ENCODE peak calls at places on chromosomes 13 and 19, in ten cellular contexts. One of them, this sample, is unnamed.

GRCh38 chr13:30774214-30774730 is 38.9 kb downstream of the ALOX5AP start:
- DNase-seq in activated CD8-positive, alpha-beta memory T cell treated with anti-CD3 and anti-CD28 coated beads for 1 hour: no peak
- DNase-seq in DND-41: no peak
- DNase-seq in Peyer's patch: no peak
- DNase-seq in CD4-positive, alpha-beta T cell: no peak
- DNase-seq in central memory CD4-positive, alpha-beta T cell: peak; percentile 64
- DNase-seq in heart right ventricle: no peak
- DNase-seq in Right ventricle myocardium superior: no peak
- DNase-seq in GDM1: no peak
- DNase-seq in fibroblast of the conjunctiva: no peak
- DNase-seq in this sample: no peak

GRCh38 chr13:95087746-95088305 is 213.4 kb downstream of the ABCC4 start:
- DNase-seq in activated CD8-positive, alpha-beta memory T cell treated with anti-CD3 and anti-CD28 coated beads for 1 hour: no peak
- DNase-seq in DND-41: no peak
- DNase-seq in Peyer's patch: no peak
- DNase-seq in CD4-positive, alpha-beta T cell: no peak
- DNase-seq in central memory CD4-positive, alpha-beta T cell: no peak
- DNase-seq in heart right ventricle: no peak
- DNase-seq in Right ventricle myocardium superior: no peak
- DNase-seq in GDM1: peak; percentile 22
- DNase-seq in fibroblast of the conjunctiva: no peak
- DNase-seq in this sample: no peak

GRCh38 chr13:33999830-34000605 is 182.1 kb downstream of the RFC3 start:
- DNase-seq in activated CD8-positive, alpha-beta memory T cell treated with anti-CD3 and anti-CD28 coated beads for 1 hour: no peak
- DNase-seq in DND-41: no peak
- DNase-seq in Peyer's patch: no peak
- DNase-seq in CD4-positive, alpha-beta T cell: no peak
- DNase-seq in central memory CD4-positive, alpha-beta T cell: no peak
- DNase-seq in heart right ventricle: no peak
- DNase-seq in Right ventricle myocardium superior: no peak
- DNase-seq in GDM1: no peak
- DNase-seq in fibroblast of the conjunctiva: no peak
- DNase-seq in this sample: no peak

GRCh38 chr13:60494296-60494695 is 97.3 kb downstream of the TDRD3 start:
- DNase-seq in activated CD8-positive, alpha-beta memory T cell treated with anti-CD3 and anti-CD28 coated beads for 1 hour: no peak
- DNase-seq in DND-41: no peak
- DNase-seq in Peyer's patch: no peak
- DNase-seq in CD4-positive, alpha-beta T cell: no peak
- DNase-seq in central memory CD4-positive, alpha-beta T cell: no peak
- DNase-seq in heart right ventricle: no peak
- DNase-seq in Right ventricle myocardium superior: no peak
- DNase-seq in GDM1: no peak
- DNase-seq in fibroblast of the conjunctiva: no peak
- DNase-seq in this sample: no peak

GRCh38 chr19:1267441-1268391 is 1.4 kb upstream of the CIRBP start:
- DNase-seq in activated CD8-positive, alpha-beta memory T cell treated with anti-CD3 and anti-CD28 coated beads for 1 hour: no peak
- DNase-seq in DND-41: no peak
- DNase-seq in Peyer's patch: no peak
- DNase-seq in CD4-positive, alpha-beta T cell: no peak
- DNase-seq in central memory CD4-positive, alpha-beta T cell: no peak
- DNase-seq in heart right ventricle: no peak
- DNase-seq in Right ventricle myocardium superior: no peak
- DNase-seq in GDM1: no peak
- DNase-seq in fibroblast of the conjunctiva: no peak
- DNase-seq in this sample: no peak

GRCh38 chr19:52936151-52936957 is 13.1 kb upstream of the ZNF888 start:
- DNase-seq in activated CD8-positive, alpha-beta memory T cell treated with anti-CD3 and anti-CD28 coated beads for 1 hour: no peak
- DNase-seq in DND-41: no peak
- DNase-seq in Peyer's patch: no peak
- DNase-seq in CD4-positive, alpha-beta T cell: no peak
- DNase-seq in central memory CD4-positive, alpha-beta T cell: no peak
- DNase-seq in heart right ventricle: no peak
- DNase-seq in Right ventricle myocardium superior: no peak
- DNase-seq in GDM1: peak; percentile 94
- DNase-seq in fibroblast of the conjunctiva: no peak
- DNase-seq in this sample: no peak

GRCh38 chr13:76754414-76754813 is 131.8 kb downstream of the KCTD12 start:
- DNase-seq in activated CD8-positive, alpha-beta memory T cell treated with anti-CD3 and anti-CD28 coated beads for 1 hour: no peak
- DNase-seq in DND-41: no peak
- DNase-seq in Peyer's patch: no peak
- DNase-seq in CD4-positive, alpha-beta T cell: no peak
- DNase-seq in central memory CD4-positive, alpha-beta T cell: no peak
- DNase-seq in heart right ventricle: no peak
- DNase-seq in Right ventricle myocardium superior: no peak
- DNase-seq in GDM1: no peak
- DNase-seq in fibroblast of the conjunctiva: peak; percentile 22
- DNase-seq in this sample: peak; percentile 30

GRCh38 chr13:42720116-42720857 is 61.1 kb upstream of the FAM216B start:
- DNase-seq in activated CD8-positive, alpha-beta memory T cell treated with anti-CD3 and anti-CD28 coated beads for 1 hour: no peak
- DNase-seq in DND-41: no peak
- DNase-seq in Peyer's patch: no peak
- DNase-seq in CD4-positive, alpha-beta T cell: no peak
- DNase-seq in central memory CD4-positive, alpha-beta T cell: no peak
- DNase-seq in heart right ventricle: no peak
- DNase-seq in Right ventricle myocardium superior: no peak
- DNase-seq in GDM1: no peak
- DNase-seq in fibroblast of the conjunctiva: peak; percentile 99
- DNase-seq in this sample: peak; percentile 26

GRCh38 chr13:44149821-44150220 is 223.8 kb upstream of the SERP2 start:
- DNase-seq in activated CD8-positive, alpha-beta memory T cell treated with anti-CD3 and anti-CD28 coated beads for 1 hour: no peak
- DNase-seq in DND-41: no peak
- DNase-seq in Peyer's patch: no peak
- DNase-seq in CD4-positive, alpha-beta T cell: no peak
- DNase-seq in central memory CD4-positive, alpha-beta T cell: no peak
- DNase-seq in heart right ventricle: no peak
- DNase-seq in Right ventricle myocardium superior: no peak
- DNase-seq in GDM1: no peak
- DNase-seq in fibroblast of the conjunctiva: no peak
- DNase-seq in this sample: no peak

GRCh38 chr13:30719521-30719914 is 15.8 kb upstream of the ALOX5AP start:
- DNase-seq in activated CD8-positive, alpha-beta memory T cell treated with anti-CD3 and anti-CD28 coated beads for 1 hour: no peak
- DNase-seq in DND-41: no peak
- DNase-seq in Peyer's patch: no peak
- DNase-seq in CD4-positive, alpha-beta T cell: no peak
- DNase-seq in central memory CD4-positive, alpha-beta T cell: no peak
- DNase-seq in heart right ventricle: no peak
- DNase-seq in Right ventricle myocardium superior: no peak
- DNase-seq in GDM1: no peak
- DNase-seq in fibroblast of the conjunctiva: no peak
- DNase-seq in this sample: no peak

GRCh38 chr13:36712785-36713184 is 39.0 kb downstream of the SERTM1 start:
- DNase-seq in activated CD8-positive, alpha-beta memory T cell treated with anti-CD3 and anti-CD28 coated beads for 1 hour: no peak
- DNase-seq in DND-41: no peak
- DNase-seq in Peyer's patch: no peak
- DNase-seq in CD4-positive, alpha-beta T cell: no peak
- DNase-seq in central memory CD4-positive, alpha-beta T cell: no peak
- DNase-seq in heart right ventricle: no peak
- DNase-seq in Right ventricle myocardium superior: no peak
- DNase-seq in GDM1: no peak
- DNase-seq in fibroblast of the conjunctiva: peak; percentile 77
- DNase-seq in this sample: no peak

GRCh38 chr19:53328967-53329366 is 4.6 kb upstream of the ZNF845 start:
- DNase-seq in activated CD8-positive, alpha-beta memory T cell treated with anti-CD3 and anti-CD28 coated beads for 1 hour: no peak
- DNase-seq in DND-41: no peak
- DNase-seq in Peyer's patch: no peak
- DNase-seq in CD4-positive, alpha-beta T cell: no peak
- DNase-seq in central memory CD4-positive, alpha-beta T cell: no peak
- DNase-seq in heart right ventricle: peak; percentile 66
- DNase-seq in Right ventricle myocardium superior: peak; percentile 77
- DNase-seq in GDM1: no peak
- DNase-seq in fibroblast of the conjunctiva: peak; percentile 12
- DNase-seq in this sample: peak; percentile 75